ENCODE peak calls at places on chromosomes 16 and 17, in eight cellular contexts. One of them, this sample, is unnamed.

GRCh38 chr17:46270032-46270431 is 24.9 kb upstream of the LRRC37A start:
- DNase-seq in PC-3: no peak
- DNase-seq in cardiac muscle cell: no peak
- DNase-seq in choroid plexus epithelial cell: no peak
- DNase-seq in breast epithelium: no peak
- DNase-seq in thoracic aorta: no peak
- DNase-seq in ovary: no peak
- DNase-seq in body of pancreas: no peak
- DNase-seq in this sample: no peak

GRCh38 chr17:2705888-2706795 is 5.4 kb downstream of the CLUH start:
- DNase-seq in thoracic aorta: no peak
- DNase-seq in choroid plexus epithelial cell: no peak
- DNase-seq in cardiac muscle cell: no peak
- DNase-seq in body of pancreas: no peak
- DNase-seq in ovary: no peak
- DNase-seq in breast epithelium: no peak
- DNase-seq in PC-3: no peak
- DNase-seq in this sample: no peak

GRCh38 chr16:68539704-68540370 is 746 bp downstream of the ZFP90 start:
- DNase-seq in cardiac muscle cell: peak; percentile 19
- DNase-seq in thoracic aorta: no peak
- DNase-seq in body of pancreas: peak; percentile 16
- DNase-seq in ovary: no peak
- DNase-seq in breast epithelium: no peak
- DNase-seq in choroid plexus epithelial cell: peak; percentile 11
- DNase-seq in PC-3: no peak
- DNase-seq in this sample: no peak

GRCh38 chr17:7889166-7889584 is 586 bp downstream of the CHD3 start:
- DNase-seq in PC-3: peak; percentile 84
- DNase-seq in thoracic aorta: peak; percentile 94
- DNase-seq in choroid plexus epithelial cell: peak; percentile 84
- DNase-seq in cardiac muscle cell: peak; percentile 97
- DNase-seq in body of pancreas: peak; percentile 100
- DNase-seq in breast epithelium: peak; percentile 100
- DNase-seq in ovary: peak; percentile 93
- DNase-seq in this sample: peak; percentile 98

GRCh38 chr16:89041571-89042481 is 51.8 kb upstream of the ACSF3 start:
- DNase-seq in body of pancreas: no peak
- DNase-seq in breast epithelium: no peak
- DNase-seq in PC-3: no peak
- DNase-seq in cardiac muscle cell: no peak
- DNase-seq in ovary: no peak
- DNase-seq in thoracic aorta: no peak
- DNase-seq in choroid plexus epithelial cell: no peak
- DNase-seq in this sample: no peak

GRCh38 chr17:69949931-69950330 is 125.1 kb upstream of the KCNJ16 start:
- DNase-seq in cardiac muscle cell: no peak
- DNase-seq in ovary: no peak
- DNase-seq in breast epithelium: no peak
- DNase-seq in thoracic aorta: no peak
- DNase-seq in body of pancreas: no peak
- DNase-seq in PC-3: no peak
- DNase-seq in choroid plexus epithelial cell: no peak
- DNase-seq in this sample: no peak

GRCh38 chr16:7408700-7409340 is 76.2 kb downstream of the RBFOX1 start:
- DNase-seq in body of pancreas: no peak
- DNase-seq in choroid plexus epithelial cell: no peak
- DNase-seq in ovary: no peak
- DNase-seq in breast epithelium: no peak
- DNase-seq in cardiac muscle cell: no peak
- DNase-seq in thoracic aorta: no peak
- DNase-seq in PC-3: no peak
- DNase-seq in this sample: no peak

GRCh38 chr17:31443386-31443785 is 51.9 kb downstream of the RAB11FIP4 start:
- DNase-seq in body of pancreas: no peak
- DNase-seq in choroid plexus epithelial cell: no peak
- DNase-seq in breast epithelium: no peak
- DNase-seq in thoracic aorta: no peak
- DNase-seq in PC-3: no peak
- DNase-seq in cardiac muscle cell: no peak
- DNase-seq in ovary: no peak
- DNase-seq in this sample: no peak

GRCh38 chr17:57946798-57947358 is 8.3 kb downstream of the CUEDC1 start:
- DNase-seq in cardiac muscle cell: peak; percentile 66
- DNase-seq in breast epithelium: no peak
- DNase-seq in thoracic aorta: no peak
- DNase-seq in choroid plexus epithelial cell: peak; percentile 87
- DNase-seq in PC-3: peak; percentile 75
- DNase-seq in ovary: peak; percentile 49
- DNase-seq in body of pancreas: peak; percentile 68
- DNase-seq in this sample: no peak

GRCh38 chr16:77295896-77296295 is 96.7 kb downstream of the SYCE1L start:
- DNase-seq in cardiac muscle cell: no peak
- DNase-seq in ovary: no peak
- DNase-seq in choroid plexus epithelial cell: peak; percentile 18
- DNase-seq in breast epithelium: no peak
- DNase-seq in thoracic aorta: no peak
- DNase-seq in body of pancreas: no peak
- DNase-seq in PC-3: peak; percentile 46
- DNase-seq in this sample: no peak

GRCh38 chr16:53052519-53053501 is at the start of gene CHD9NB:
- DNase-seq in ovary: no peak
- DNase-seq in body of pancreas: peak; percentile 42
- DNase-seq in PC-3: peak; percentile 71
- DNase-seq in breast epithelium: no peak
- DNase-seq in choroid plexus epithelial cell: peak; percentile 83
- DNase-seq in thoracic aorta: peak; percentile 11
- DNase-seq in cardiac muscle cell: peak; percentile 86
- DNase-seq in this sample: peak; percentile 47

GRCh38 chr16:85763616-85764015 is 12.7 kb upstream of the C16orf74 start:
- DNase-seq in breast epithelium: no peak
- DNase-seq in choroid plexus epithelial cell: no peak
- DNase-seq in thoracic aorta: no peak
- DNase-seq in cardiac muscle cell: no peak
- DNase-seq in PC-3: no peak
- DNase-seq in body of pancreas: no peak
- DNase-seq in ovary: no peak
- DNase-seq in this sample: no peak

GRCh38 chr16:4346205-4346781 is 4.8 kb downstream of the PAM16 start:
- DNase-seq in cardiac muscle cell: no peak
- DNase-seq in PC-3: no peak
- DNase-seq in breast epithelium: no peak
- DNase-seq in ovary: no peak
- DNase-seq in body of pancreas: no peak
- DNase-seq in thoracic aorta: no peak
- DNase-seq in choroid plexus epithelial cell: no peak
- DNase-seq in this sample: no peak

GRCh38 chr17:78343099-78343432 is 16.8 kb downstream of the SOCS3 start:
- DNase-seq in ovary: peak; percentile 78
- DNase-seq in choroid plexus epithelial cell: peak; percentile 93
- DNase-seq in PC-3: peak; percentile 79
- DNase-seq in breast epithelium: peak; percentile 64
- DNase-seq in thoracic aorta: peak; percentile 74
- DNase-seq in cardiac muscle cell: peak; percentile 93
- DNase-seq in body of pancreas: peak; percentile 42
- DNase-seq in this sample: peak; percentile 94

GRCh38 chr17:80108321-80108971 is 7.1 kb downstream of the GAA start:
- DNase-seq in thoracic aorta: no peak
- DNase-seq in ovary: peak; percentile 20
- DNase-seq in breast epithelium: peak; percentile 39
- DNase-seq in choroid plexus epithelial cell: no peak
- DNase-seq in PC-3: no peak
- DNase-seq in body of pancreas: no peak
- DNase-seq in cardiac muscle cell: no peak
- DNase-seq in this sample: peak; percentile 79

GRCh38 chr17:48593126-48593829 is at the start of gene HOXB5:
- DNase-seq in thoracic aorta: no peak
- DNase-seq in PC-3: no peak
- DNase-seq in cardiac muscle cell: no peak
- DNase-seq in breast epithelium: no peak
- DNase-seq in ovary: no peak
- DNase-seq in body of pancreas: no peak
- DNase-seq in choroid plexus epithelial cell: no peak
- DNase-seq in this sample: peak; percentile 91

GRCh38 chr17:60153606-60154355 is 4.0 kb downstream of the CA4 start:
- DNase-seq in breast epithelium: no peak
- DNase-seq in choroid plexus epithelial cell: no peak
- DNase-seq in PC-3: no peak
- DNase-seq in thoracic aorta: no peak
- DNase-seq in body of pancreas: no peak
- DNase-seq in ovary: no peak
- DNase-seq in cardiac muscle cell: peak; percentile 49
- DNase-seq in this sample: no peak

GRCh38 chr16:84881702-84882521 is 62.1 kb downstream of the CRISPLD2 start:
- DNase-seq in breast epithelium: no peak
- DNase-seq in ovary: no peak
- DNase-seq in cardiac muscle cell: peak; percentile 88
- DNase-seq in body of pancreas: no peak
- DNase-seq in choroid plexus epithelial cell: peak; percentile 88
- DNase-seq in PC-3: no peak
- DNase-seq in thoracic aorta: peak; percentile 15
- DNase-seq in this sample: no peak

GRCh38 chr17:80621335-80622169 is 76.9 kb downstream of the RPTOR start:
- DNase-seq in cardiac muscle cell: no peak
- DNase-seq in choroid plexus epithelial cell: no peak
- DNase-seq in thoracic aorta: no peak
- DNase-seq in breast epithelium: no peak
- DNase-seq in body of pancreas: no peak
- DNase-seq in PC-3: no peak
- DNase-seq in ovary: no peak
- DNase-seq in this sample: peak; percentile 65

GRCh38 chr17:33381201-33381600 is 88.1 kb upstream of the ASIC2 start:
- DNase-seq in PC-3: no peak
- DNase-seq in choroid plexus epithelial cell: peak; percentile 2
- DNase-seq in ovary: peak; percentile 14
- DNase-seq in body of pancreas: no peak
- DNase-seq in thoracic aorta: no peak
- DNase-seq in cardiac muscle cell: peak; percentile 2
- DNase-seq in breast epithelium: no peak
- DNase-seq in this sample: no peak

GRCh38 chr17:83193336-83194188 is 114.2 kb downstream of the METRNL start:
- DNase-seq in breast epithelium: peak; percentile 54
- DNase-seq in body of pancreas: no peak
- DNase-seq in cardiac muscle cell: no peak
- DNase-seq in ovary: peak; percentile 28
- DNase-seq in choroid plexus epithelial cell: peak; percentile 57
- DNase-seq in thoracic aorta: no peak
- DNase-seq in PC-3: peak; percentile 66
- DNase-seq in this sample: peak; percentile 27

GRCh38 chr16:4306439-4307214 is 9.2 kb upstream of the GLIS2 start:
- DNase-seq in body of pancreas: no peak
- DNase-seq in ovary: peak; percentile 45
- DNase-seq in cardiac muscle cell: no peak
- DNase-seq in breast epithelium: no peak
- DNase-seq in choroid plexus epithelial cell: no peak
- DNase-seq in PC-3: no peak
- DNase-seq in thoracic aorta: no peak
- DNase-seq in this sample: no peak

DNA sequence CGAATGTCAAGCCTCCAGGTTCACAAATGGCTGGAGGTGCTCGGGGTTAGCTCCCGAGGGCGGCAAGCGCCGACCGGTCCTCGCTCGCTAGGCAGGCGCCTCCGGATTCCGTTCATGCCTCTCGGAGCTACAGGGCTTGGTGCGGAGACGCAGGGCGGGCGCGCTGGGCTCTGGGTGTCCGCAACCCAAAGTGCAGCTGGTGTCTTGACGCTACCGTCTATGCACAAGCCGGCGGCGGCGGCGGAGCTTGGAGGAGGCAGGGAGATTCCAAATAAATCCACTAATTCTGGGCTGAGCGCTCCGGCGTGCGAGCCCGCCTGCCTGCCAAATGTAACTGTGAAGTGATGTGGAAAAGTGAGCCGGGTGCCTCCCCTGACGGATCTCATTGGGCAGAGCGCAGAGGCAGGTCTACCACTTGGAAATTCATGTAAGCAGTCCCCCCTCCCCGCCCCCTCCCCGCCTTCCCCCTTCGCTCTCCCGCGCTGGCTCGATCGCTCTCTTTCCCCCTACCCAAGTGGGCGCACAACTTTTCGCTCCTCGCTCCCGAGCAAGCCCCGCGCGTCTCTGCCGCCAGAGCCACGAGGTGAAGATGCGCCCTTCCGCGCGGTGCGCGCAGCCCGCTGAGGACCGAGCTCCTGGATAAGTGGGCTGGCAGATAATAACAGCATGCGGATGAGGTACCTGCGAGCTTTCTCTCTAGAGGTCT is at the start of gene CDH8:
- DNase-seq in breast epithelium: no peak
- DNase-seq in ovary: peak; percentile 19
- DNase-seq in thoracic aorta: no peak
- DNase-seq in body of pancreas: no peak
- DNase-seq in choroid plexus epithelial cell: no peak
- DNase-seq in cardiac muscle cell: no peak
- DNase-seq in PC-3: no peak
- DNase-seq in this sample: no peak
- H3K4me3 ChIP-seq in breast epithelium: peak within 1 kb of the TSS; percentile 50
- H3K4me3 ChIP-seq in ovary: no peak within 1 kb of the TSS
- H3K4me3 ChIP-seq in thoracic aorta: peak within 1 kb of the TSS; percentile 73
- H3K4me3 ChIP-seq in body of pancreas: no peak within 1 kb of the TSS
- H3K4me3 ChIP-seq in choroid plexus epithelial cell: no peak within 1 kb of the TSS
- H3K4me3 ChIP-seq in cardiac muscle cell: peak within 1 kb of the TSS; percentile 52
- H3K4me3 ChIP-seq in PC-3: no peak within 1 kb of the TSS
- H3K4me3 ChIP-seq in this sample: no peak within 1 kb of the TSS

GRCh38 chr16:2251281-2252111 is at the start of gene ECI1:
- DNase-seq in ovary: peak; percentile 97
- DNase-seq in body of pancreas: peak; percentile 98
- DNase-seq in thoracic aorta: peak; percentile 85
- DNase-seq in choroid plexus epithelial cell: peak; percentile 93
- DNase-seq in PC-3: peak; percentile 93
- DNase-seq in breast epithelium: peak; percentile 91
- DNase-seq in cardiac muscle cell: peak; percentile 98
- DNase-seq in this sample: peak; percentile 90
- TF ChIP-seq CTCF in ovary: peak; percentile 95
- TF ChIP-seq CTCF in body of pancreas: peak; percentile 97
- TF ChIP-seq CTCF in thoracic aorta: peak; percentile 63
- TF ChIP-seq CTCF in choroid plexus epithelial cell: peak; percentile 62
- TF ChIP-seq CTCF in PC-3: peak; percentile 49
- TF ChIP-seq CTCF in breast epithelium: peak; percentile 81
- TF ChIP-seq CTCF in cardiac muscle cell: peak; percentile 57
- TF ChIP-seq CTCF in this sample: peak; percentile 51

GRCh38 chr16:80009971-80010659 is 409.6 kb upstream of the MAF start:
- DNase-seq in cardiac muscle cell: no peak
- DNase-seq in ovary: no peak
- DNase-seq in body of pancreas: no peak
- DNase-seq in PC-3: no peak
- DNase-seq in choroid plexus epithelial cell: no peak
- DNase-seq in breast epithelium: no peak
- DNase-seq in thoracic aorta: no peak
- DNase-seq in this sample: no peak
- H3K4me3 ChIP-seq in cardiac muscle cell: no peak overlapping the region
- H3K4me3 ChIP-seq in ovary: no peak overlapping the region
- H3K4me3 ChIP-seq in body of pancreas: no peak overlapping the region
- H3K4me3 ChIP-seq in PC-3: no peak overlapping the region
- H3K4me3 ChIP-seq in choroid plexus epithelial cell: no peak overlapping the region
- H3K4me3 ChIP-seq in breast epithelium: no peak overlapping the region
- H3K4me3 ChIP-seq in thoracic aorta: no peak overlapping the region
- H3K4me3 ChIP-seq in this sample: no peak overlapping the region

DNA sequence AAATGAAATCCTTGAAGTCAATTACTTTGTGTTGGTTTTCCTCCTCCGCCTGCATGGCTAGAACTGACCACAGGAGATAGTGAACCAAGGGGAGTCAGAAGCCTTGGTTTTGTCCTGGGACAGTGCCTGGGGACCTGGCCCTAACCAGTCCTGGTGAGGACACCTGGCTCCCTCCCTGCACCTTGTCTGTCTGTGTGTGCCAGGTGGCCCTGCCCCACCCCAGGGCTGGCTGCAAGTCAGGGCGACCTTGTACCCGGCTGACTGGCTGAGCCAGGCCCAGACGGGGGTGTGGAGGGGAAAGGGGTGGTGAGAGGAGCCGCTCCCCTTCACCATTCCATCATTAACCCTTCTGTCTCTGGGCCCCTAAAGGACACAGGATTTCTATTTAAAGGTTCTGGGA is 3.4 kb downstream of the RAPGEFL1 start:
- DNase-seq in thoracic aorta: no peak
- DNase-seq in body of pancreas: peak; percentile 81
- DNase-seq in cardiac muscle cell: no peak
- DNase-seq in choroid plexus epithelial cell: no peak
- DNase-seq in breast epithelium: no peak
- DNase-seq in PC-3: no peak
- DNase-seq in ovary: no peak
- DNase-seq in this sample: peak; percentile 62
- TF ChIP-seq CTCF in thoracic aorta: no peak
- TF ChIP-seq CTCF in body of pancreas: no peak
- TF ChIP-seq CTCF in cardiac muscle cell: no peak
- TF ChIP-seq CTCF in choroid plexus epithelial cell: no peak
- TF ChIP-seq CTCF in breast epithelium: no peak
- TF ChIP-seq CTCF in PC-3: no peak
- TF ChIP-seq CTCF in ovary: no peak
- TF ChIP-seq CTCF in this sample: no peak

This sample was measured in lower leg skin.